ENCODE peak calls at places on chromosomes 3 and 15, in nine cellular contexts. U is IMR-90; O is spleen; Q is CD8-positive, alpha-beta memory T cell; E is aorta; H is activated T-helper 2 cell treated with anti-CD3 and anti-CD28 coated beads, Interferon-gamma antibody, Interleukin-2, Interleukin-4, amounts not matched to agents 10 μg/mL and 5 μg/mL and 100 μg/mL, durations not matched to agents 14 hours and 24 hours and 36 hours; Y is Panc1; C is activated naive CD8-positive, alpha-beta T cell treated with anti-CD3 and anti-CD28 coated beads, Interleukin-2, amount 50 U/mL, for 24 hours; G is HFF-Myc. N is an unnamed sample.

GRCh38 chr3:64398431-64398830 is 173.2 kb upstream of the PRICKLE2 start:
- DNase-seq in C (no peak), G (peak), E (no peak), Q (no peak), Y (no peak), H (no peak), U (peak), O (no peak), N (no peak)

GRCh38 chr3:146598486-146598885 is 6.7 kb downstream of the PLSCR5 start:
- DNase-seq in Y (no peak), O (no peak), H (no peak), E (no peak), G (no peak), Q (no peak), U (no peak), C (no peak), N (no peak)

GRCh38 chr3:113626513-113627371 is 69.7 kb downstream of the USF3 start:
- DNase-seq in H (no peak), O (peak), Q (no peak), Y (peak), E (peak), G (peak), U (peak), C (peak), N (no peak)

GRCh38 chr15:72737723-72738122 is 45.8 kb downstream of the ADPGK start:
- DNase-seq in E (no peak), C (no peak), H (no peak), O (no peak), Q (no peak), Y (no peak), U (no peak), G (no peak), N (no peak)

GRCh38 chr3:172550347-172550943 is 27.2 kb upstream of the TNFSF10 start:
- DNase-seq in O (no peak), C (peak), Q (no peak), G (peak), H (peak), E (no peak), Y (no peak), U (peak), N (no peak)

GRCh38 chr15:71424765-71425164 is 309.5 kb downstream of the THSD4 start:
- DNase-seq in Q (no peak), U (peak), C (no peak), E (no peak), H (no peak), G (no peak), O (no peak), Y (no peak), N (no peak)

GRCh38 chr3:68996356-68996995 is 17.0 kb downstream of the EOGT start:
- DNase-seq in E (no peak), O (no peak), C (no peak), U (peak), G (no peak), H (no peak), Y (no peak), Q (no peak), N (no peak)

GRCh38 chr3:140334530-140334929 is 343.3 kb upstream of the TRIM42 start:
- DNase-seq in G (no peak), H (no peak), Q (no peak), O (no peak), U (no peak), Y (no peak), C (no peak), E (no peak), N (no peak)

GRCh38 chr3:10992946-10993728 is 589 bp downstream of the SLC6A1 start:
- DNase-seq in Y (no peak), E (no peak), C (no peak), H (no peak), O (no peak), Q (no peak), G (no peak), U (no peak), N (no peak)

GRCh38 chr3:177237206-177237605 is 39.9 kb upstream of the TBL1XR1 start:
- DNase-seq in E (no peak), U (no peak), O (no peak), C (no peak), Q (no peak), H (no peak), Y (no peak), G (no peak), N (no peak)

GRCh38 chr15:69664572-69665326 is 212.1 kb downstream of the RPLP1 start:
- DNase-seq in H (no peak), U (no peak), G (no peak), C (no peak), O (no peak), Q (no peak), Y (no peak), E (no peak), N (peak)

GRCh38 chr15:63509933-63510547 is 5.6 kb downstream of the USP3 start:
- DNase-seq in U (peak), Y (peak), G (no peak), H (no peak), E (no peak), Q (no peak), C (no peak), O (no peak), N (no peak)

GRCh38 chr3:45571969-45572368 is 22.6 kb upstream of the LIMD1 start:
- DNase-seq in O (no peak), Y (no peak), U (no peak), C (no peak), H (no peak), E (no peak), Q (no peak), G (no peak), N (no peak)

GRCh38 chr15:40680151-40680550 is 14.8 kb upstream of the RAD51 start:
- DNase-seq in E (no peak), H (no peak), C (no peak), O (no peak), Y (no peak), G (no peak), U (no peak), Q (no peak), N (no peak)

GRCh38 chr3:54443572-54444161 is 321.3 kb downstream of the CACNA2D3 start:
- DNase-seq in E (no peak), Y (no peak), U (no peak), C (no peak), Q (no peak), O (no peak), H (no peak), G (no peak), N (no peak)

GRCh38 chr3:176172430-176172954 is 1024.8 kb downstream of the TBL1XR1 start:
- DNase-seq in U (no peak), C (no peak), G (no peak), H (no peak), E (no peak), O (no peak), Y (no peak), Q (no peak), N (no peak)

GRCh38 chr3:169478566-169479313 is 184.8 kb downstream of the MECOM start:
- DNase-seq in U (peak), E (no peak), Y (no peak), C (no peak), O (no peak), Q (no peak), H (no peak), G (no peak), N (no peak)

GRCh38 chr15:94322141-94322540 is 90.8 kb downstream of the MCTP2 start:
- DNase-seq in E (no peak), U (peak), O (no peak), G (no peak), C (no peak), H (no peak), Y (no peak), Q (no peak), N (no peak)

GRCh38 chr15:25987638-25988037 is 124.5 kb upstream of the ATP10A start:
- DNase-seq in G (no peak), Y (no peak), O (no peak), U (no peak), E (no peak), C (no peak), H (no peak), Q (no peak), N (no peak)

GRCh38 chr15:78457101-78457500 is 19.1 kb downstream of the IREB2 start:
- DNase-seq in Y (no peak), U (peak), C (no peak), G (peak), Q (no peak), O (no peak), E (no peak), H (no peak), N (no peak)

GRCh38 chr15:59284768-59285368 is 78.2 kb downstream of the LDHAL6B start:
- DNase-seq in U (no peak), H (no peak), E (no peak), G (no peak), O (no peak), Q (no peak), Y (no peak), C (no peak), N (no peak)

GRCh38 chr3:97934980-97935695 is 37.1 kb downstream of the RIOX2 start:
- DNase-seq in E (no peak), G (no peak), Q (no peak), C (no peak), O (no peak), U (no peak), Y (no peak), H (no peak), N (no peak)

GRCh38 chr15:22870865-22871264 is 32.4 kb downstream of the NIPA2 start:
- DNase-seq in O (peak), H (no peak), U (no peak), Q (no peak), E (no peak), Y (no peak), G (no peak), C (no peak), N (no peak)

GRCh38 chr15:66080791-66081475 is 172.6 kb downstream of the MEGF11 start:
- DNase-seq in U (peak), G (no peak), Q (no peak), O (no peak), C (no peak), Y (no peak), H (no peak), E (no peak), N (peak)

GRCh38 chr15:55741592-55742497 is 1.1 kb downstream of the PRTG start:
- DNase-seq in Y (no peak), Q (no peak), C (no peak), H (no peak), G (no peak), E (no peak), O (no peak), U (no peak), N (no peak)

GRCh38 chr3:20256144-20256543 is 70.1 kb upstream of the SGO1 start:
- DNase-seq in E (no peak), Q (no peak), O (no peak), G (no peak), U (no peak), Y (no peak), H (no peak), C (no peak), N (no peak)

GRCh38 chr3:136657526-136657925 is 94.7 kb downstream of the STAG1 start:
- DNase-seq in Q (no peak), G (no peak), Y (no peak), O (no peak), C (no peak), H (no peak), E (no peak), U (no peak), N (no peak)

GRCh38 chr3:52645549-52645948 is 40.2 kb downstream of the PBRM1 start:
- DNase-seq in E (no peak), U (no peak), H (no peak), Y (no peak), G (no peak), Q (no peak), O (no peak), C (no peak), N (no peak)

GRCh38 chr15:33292718-33293307 is 18.0 kb upstream of the RYR3 start:
- DNase-seq in H (no peak), O (no peak), G (peak), E (peak), Q (no peak), Y (peak), U (peak), C (peak), N (no peak)

GRCh38 chr15:82790321-82790720 is 15.5 kb downstream of the FSD2 start:
- DNase-seq in C (no peak), G (no peak), U (no peak), Y (no peak), Q (no peak), H (no peak), E (no peak), O (no peak), N (no peak)

GRCh38 chr3:184005981-184006507 is 11.6 kb downstream of the ABCC5 start:
- DNase-seq in Q (no peak), H (no peak), E (peak), O (peak), G (no peak), Y (no peak), C (peak), U (peak), N (no peak)

GRCh38 chr15:33132722-33133345 is 61.7 kb downstream of the FMN1 start:
- DNase-seq in Y (peak), E (no peak), H (no peak), Q (no peak), G (peak), U (peak), C (no peak), O (no peak), N (no peak)

GRCh38 chr3:117052356-117052755 is 342.8 kb downstream of the TUSC7 start:
- DNase-seq in G (no peak), U (peak), C (no peak), Q (no peak), H (no peak), Y (no peak), E (no peak), O (no peak), N (no peak)

GRCh38 chr3:17238029-17238428 is 353.3 kb downstream of the PLCL2 start:
- DNase-seq in E (no peak), O (no peak), Y (no peak), C (no peak), G (no peak), Q (no peak), U (peak), H (no peak), N (no peak)

GRCh38 chr3:16741890-16742289 is 136.7 kb upstream of the DAZL start:
- DNase-seq in U (no peak), O (no peak), Y (no peak), C (peak), G (peak), H (no peak), E (peak), Q (no peak), N (no peak)

GRCh38 chr3:141456328-141456689 is 30.5 kb upstream of the RASA2 start:
- DNase-seq in C (no peak), U (peak), G (peak), E (no peak), H (no peak), Q (no peak), Y (no peak), O (no peak), N (no peak)

GRCh38 chr3:1515842-1516241 is 423.0 kb downstream of the CNTN6 start:
- DNase-seq in C (no peak), O (no peak), Q (no peak), E (no peak), H (no peak), U (no peak), G (no peak), Y (no peak), N (no peak)

GRCh38 chr15:64525828-64526530 is 65.6 kb downstream of the ZNF609 start:
- DNase-seq in E (no peak), Q (no peak), G (no peak), O (no peak), Y (no peak), H (no peak), C (no peak), U (peak), N (no peak)

N was measured in posterior vena cava.